ENCODE peak calls at places on chromosomes 3 and 15, in eight cellular contexts. One of them, this sample, is unnamed.

GRCh38 chr3:50015918-50016317 is 72.8 kb upstream of the RBM5 start:
- DNase-seq in right atrium auricular region: no peak
- DNase-seq in AG04449: no peak
- DNase-seq in fibroblast of lung: peak
- DNase-seq in prostate gland: no peak
- DNase-seq in left lung: no peak
- DNase-seq in lower lobe of right lung: no peak
- DNase-seq in fibroblast of mammary gland: no peak
- DNase-seq in this sample: no peak

GRCh38 chr15:82314769-82315518 is 34.3 kb downstream of the GOLGA6L10 start:
- DNase-seq in lower lobe of right lung: no peak
- DNase-seq in fibroblast of mammary gland: no peak
- DNase-seq in AG04449: no peak
- DNase-seq in right atrium auricular region: no peak
- DNase-seq in prostate gland: no peak
- DNase-seq in left lung: no peak
- DNase-seq in fibroblast of lung: no peak
- DNase-seq in this sample: no peak

GRCh38 chr3:158102219-158102612 is 4.0 kb downstream of the SHOX2 start:
- DNase-seq in prostate gland: no peak
- DNase-seq in AG04449: no peak
- DNase-seq in fibroblast of lung: no peak
- DNase-seq in left lung: no peak
- DNase-seq in fibroblast of mammary gland: no peak
- DNase-seq in lower lobe of right lung: no peak
- DNase-seq in right atrium auricular region: no peak
- DNase-seq in this sample: no peak

GRCh38 chr3:132288357-132288756 is 28.9 kb upstream of the ACP3 start:
- DNase-seq in lower lobe of right lung: no peak
- DNase-seq in left lung: no peak
- DNase-seq in prostate gland: no peak
- DNase-seq in fibroblast of mammary gland: peak
- DNase-seq in AG04449: no peak
- DNase-seq in fibroblast of lung: peak
- DNase-seq in right atrium auricular region: no peak
- DNase-seq in this sample: no peak

GRCh38 chr3:55362206-55362960 is 124.7 kb downstream of the WNT5A start:
- DNase-seq in AG04449: no peak
- DNase-seq in left lung: no peak
- DNase-seq in lower lobe of right lung: no peak
- DNase-seq in fibroblast of mammary gland: peak
- DNase-seq in fibroblast of lung: peak
- DNase-seq in prostate gland: no peak
- DNase-seq in right atrium auricular region: no peak
- DNase-seq in this sample: no peak

GRCh38 chr3:51270559-51270958 is 114.5 kb upstream of the MANF start:
- DNase-seq in right atrium auricular region: no peak
- DNase-seq in fibroblast of mammary gland: no peak
- DNase-seq in left lung: no peak
- DNase-seq in prostate gland: no peak
- DNase-seq in fibroblast of lung: no peak
- DNase-seq in AG04449: no peak
- DNase-seq in lower lobe of right lung: no peak
- DNase-seq in this sample: no peak

GRCh38 chr15:67185051-67185450 is 69.4 kb downstream of the AAGAB start:
- DNase-seq in left lung: no peak
- DNase-seq in lower lobe of right lung: no peak
- DNase-seq in prostate gland: no peak
- DNase-seq in fibroblast of lung: no peak
- DNase-seq in right atrium auricular region: peak
- DNase-seq in fibroblast of mammary gland: no peak
- DNase-seq in AG04449: no peak
- DNase-seq in this sample: no peak

GRCh38 chr3:34676431-34676830 is 878.0 kb downstream of the PDCD6IP start:
- DNase-seq in lower lobe of right lung: no peak
- DNase-seq in right atrium auricular region: no peak
- DNase-seq in AG04449: no peak
- DNase-seq in prostate gland: no peak
- DNase-seq in fibroblast of mammary gland: peak
- DNase-seq in fibroblast of lung: peak
- DNase-seq in left lung: no peak
- DNase-seq in this sample: no peak

GRCh38 chr3:62601238-62601856 is 228.0 kb upstream of the FEZF2 start:
- DNase-seq in fibroblast of lung: peak
- DNase-seq in lower lobe of right lung: no peak
- DNase-seq in fibroblast of mammary gland: peak
- DNase-seq in left lung: no peak
- DNase-seq in prostate gland: no peak
- DNase-seq in right atrium auricular region: no peak
- DNase-seq in AG04449: no peak
- DNase-seq in this sample: no peak

GRCh38 chr3:113035387-113035982 is 44.7 kb downstream of the GTPBP8 start:
- DNase-seq in right atrium auricular region: no peak
- DNase-seq in left lung: no peak
- DNase-seq in fibroblast of lung: peak
- DNase-seq in lower lobe of right lung: no peak
- DNase-seq in fibroblast of mammary gland: peak
- DNase-seq in prostate gland: peak
- DNase-seq in AG04449: no peak
- DNase-seq in this sample: no peak

GRCh38 chr3:65758871-65759598 is 279.7 kb downstream of the MAGI1 start:
- DNase-seq in fibroblast of lung: peak
- DNase-seq in left lung: no peak
- DNase-seq in fibroblast of mammary gland: no peak
- DNase-seq in AG04449: no peak
- DNase-seq in lower lobe of right lung: no peak
- DNase-seq in right atrium auricular region: no peak
- DNase-seq in prostate gland: no peak
- DNase-seq in this sample: no peak

GRCh38 chr15:75452968-75453702 is 1.6 kb upstream of the SIN3A start:
- DNase-seq in lower lobe of right lung: peak
- DNase-seq in prostate gland: peak
- DNase-seq in left lung: peak
- DNase-seq in fibroblast of lung: peak
- DNase-seq in AG04449: no peak
- DNase-seq in right atrium auricular region: peak
- DNase-seq in fibroblast of mammary gland: peak
- DNase-seq in this sample: no peak
- TF ChIP-seq CTCF in lower lobe of right lung: no peak
- TF ChIP-seq CTCF in prostate gland: no peak
- TF ChIP-seq CTCF in left lung: no peak
- TF ChIP-seq CTCF in fibroblast of lung: peak
- TF ChIP-seq CTCF in AG04449: peak
- TF ChIP-seq CTCF in right atrium auricular region: no peak
- TF ChIP-seq CTCF in fibroblast of mammary gland: peak
- TF ChIP-seq CTCF in this sample: peak

GRCh38 chr3:8635625-8636024 is 9.0 kb downstream of the SSUH2 start:
- DNase-seq in fibroblast of lung: no peak
- DNase-seq in right atrium auricular region: no peak
- DNase-seq in fibroblast of mammary gland: no peak
- DNase-seq in lower lobe of right lung: no peak
- DNase-seq in AG04449: no peak
- DNase-seq in left lung: no peak
- DNase-seq in prostate gland: no peak
- DNase-seq in this sample: no peak
- TF ChIP-seq CTCF in fibroblast of lung: no peak
- TF ChIP-seq CTCF in right atrium auricular region: no peak
- TF ChIP-seq CTCF in fibroblast of mammary gland: no peak
- TF ChIP-seq CTCF in lower lobe of right lung: no peak
- TF ChIP-seq CTCF in AG04449: no peak
- TF ChIP-seq CTCF in left lung: no peak
- TF ChIP-seq CTCF in prostate gland: no peak
- TF ChIP-seq CTCF in this sample: no peak

GRCh38 chr3:901953-902778 is 190.7 kb upstream of the CNTN6 start:
- DNase-seq in fibroblast of mammary gland: peak
- DNase-seq in left lung: no peak
- DNase-seq in lower lobe of right lung: no peak
- DNase-seq in fibroblast of lung: no peak
- DNase-seq in right atrium auricular region: no peak
- DNase-seq in AG04449: no peak
- DNase-seq in prostate gland: no peak
- DNase-seq in this sample: no peak
- TF ChIP-seq CTCF in fibroblast of mammary gland: peak
- TF ChIP-seq CTCF in left lung: peak
- TF ChIP-seq CTCF in lower lobe of right lung: peak
- TF ChIP-seq CTCF in fibroblast of lung: no peak
- TF ChIP-seq CTCF in right atrium auricular region: no peak
- TF ChIP-seq CTCF in AG04449: no peak
- TF ChIP-seq CTCF in prostate gland: no peak
- TF ChIP-seq CTCF in this sample: peak

GRCh38 chr15:63601026-63601726 is 4.0 kb downstream of the FBXL22 start:
- DNase-seq in left lung: peak
- DNase-seq in right atrium auricular region: no peak
- DNase-seq in fibroblast of lung: peak
- DNase-seq in lower lobe of right lung: peak
- DNase-seq in AG04449: no peak
- DNase-seq in fibroblast of mammary gland: no peak
- DNase-seq in prostate gland: no peak
- DNase-seq in this sample: no peak

GRCh38 chr15:63600001-63600645 is 2.9 kb downstream of the FBXL22 start:
- DNase-seq in lower lobe of right lung: no peak
- DNase-seq in left lung: no peak
- DNase-seq in right atrium auricular region: no peak
- DNase-seq in fibroblast of mammary gland: no peak
- DNase-seq in prostate gland: peak
- DNase-seq in AG04449: no peak
- DNase-seq in fibroblast of lung: no peak
- DNase-seq in this sample: no peak

GRCh38 chr15:63601727-63602185 is 4.6 kb downstream of the FBXL22 start:
- DNase-seq in fibroblast of lung: no peak
- DNase-seq in right atrium auricular region: no peak
- DNase-seq in prostate gland: no peak
- DNase-seq in lower lobe of right lung: no peak
- DNase-seq in fibroblast of mammary gland: no peak
- DNase-seq in AG04449: no peak
- DNase-seq in left lung: no peak
- DNase-seq in this sample: no peak

GRCh38 chr15:63599401-63600000 is 2.3 kb downstream of the FBXL22 start:
- DNase-seq in prostate gland: peak
- DNase-seq in AG04449: no peak
- DNase-seq in right atrium auricular region: no peak
- DNase-seq in left lung: peak
- DNase-seq in fibroblast of mammary gland: peak
- DNase-seq in lower lobe of right lung: peak
- DNase-seq in fibroblast of lung: peak
- DNase-seq in this sample: no peak

DNA sequence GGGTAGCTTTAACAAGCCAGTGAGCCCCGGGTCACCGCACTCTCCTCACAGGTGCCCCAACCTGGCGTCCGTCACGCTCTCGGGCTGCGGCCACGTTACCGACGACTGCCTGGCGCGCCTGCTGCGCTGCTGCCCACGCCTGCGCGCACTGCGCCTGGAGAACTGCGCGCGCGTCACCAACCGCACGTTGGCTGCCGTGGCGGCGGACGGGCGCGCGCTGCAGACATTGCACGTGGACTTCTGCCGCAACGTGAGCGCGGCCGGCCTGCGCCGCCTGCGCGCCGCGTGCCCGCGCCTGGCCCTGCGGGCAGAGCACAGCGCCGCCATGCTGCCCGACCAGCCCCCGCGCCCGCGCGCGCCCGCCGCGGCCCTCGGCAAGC is 3.4 kb downstream of the FBXL22 start:
- DNase-seq in fibroblast of mammary gland: peak
- DNase-seq in lower lobe of right lung: peak
- DNase-seq in left lung: peak
- DNase-seq in right atrium auricular region: peak
- DNase-seq in AG04449: peak
- DNase-seq in prostate gland: peak
- DNase-seq in fibroblast of lung: peak
- DNase-seq in this sample: peak
- TF ChIP-seq CTCF in fibroblast of mammary gland: no peak
- TF ChIP-seq CTCF in lower lobe of right lung: no peak
- TF ChIP-seq CTCF in left lung: no peak
- TF ChIP-seq CTCF in right atrium auricular region: no peak
- TF ChIP-seq CTCF in AG04449: no peak
- TF ChIP-seq CTCF in prostate gland: peak
- TF ChIP-seq CTCF in fibroblast of lung: no peak
- TF ChIP-seq CTCF in this sample: peak

GRCh38 chr3:98651766-98652077 is 58.3 kb upstream of the CPOX start:
- DNase-seq in AG04449: no peak
- DNase-seq in left lung: no peak
- DNase-seq in right atrium auricular region: no peak
- DNase-seq in prostate gland: no peak
- DNase-seq in fibroblast of mammary gland: no peak
- DNase-seq in fibroblast of lung: no peak
- DNase-seq in lower lobe of right lung: no peak
- DNase-seq in this sample: no peak
- TF ChIP-seq CTCF in AG04449: no peak
- TF ChIP-seq CTCF in left lung: no peak
- TF ChIP-seq CTCF in right atrium auricular region: no peak
- TF ChIP-seq CTCF in prostate gland: no peak
- TF ChIP-seq CTCF in fibroblast of mammary gland: no peak
- TF ChIP-seq CTCF in fibroblast of lung: no peak
- TF ChIP-seq CTCF in lower lobe of right lung: no peak
- TF ChIP-seq CTCF in this sample: no peak

GRCh38 chr3:23761440-23761896 is 44.3 kb upstream of the UBE2E1 start:
- DNase-seq in fibroblast of mammary gland: peak
- DNase-seq in right atrium auricular region: no peak
- DNase-seq in lower lobe of right lung: no peak
- DNase-seq in fibroblast of lung: peak
- DNase-seq in AG04449: no peak
- DNase-seq in left lung: no peak
- DNase-seq in prostate gland: no peak
- DNase-seq in this sample: no peak
- TF ChIP-seq CTCF in fibroblast of mammary gland: peak
- TF ChIP-seq CTCF in right atrium auricular region: no peak
- TF ChIP-seq CTCF in lower lobe of right lung: peak
- TF ChIP-seq CTCF in fibroblast of lung: peak
- TF ChIP-seq CTCF in AG04449: peak
- TF ChIP-seq CTCF in left lung: no peak
- TF ChIP-seq CTCF in prostate gland: no peak
- TF ChIP-seq CTCF in this sample: peak

DNA sequence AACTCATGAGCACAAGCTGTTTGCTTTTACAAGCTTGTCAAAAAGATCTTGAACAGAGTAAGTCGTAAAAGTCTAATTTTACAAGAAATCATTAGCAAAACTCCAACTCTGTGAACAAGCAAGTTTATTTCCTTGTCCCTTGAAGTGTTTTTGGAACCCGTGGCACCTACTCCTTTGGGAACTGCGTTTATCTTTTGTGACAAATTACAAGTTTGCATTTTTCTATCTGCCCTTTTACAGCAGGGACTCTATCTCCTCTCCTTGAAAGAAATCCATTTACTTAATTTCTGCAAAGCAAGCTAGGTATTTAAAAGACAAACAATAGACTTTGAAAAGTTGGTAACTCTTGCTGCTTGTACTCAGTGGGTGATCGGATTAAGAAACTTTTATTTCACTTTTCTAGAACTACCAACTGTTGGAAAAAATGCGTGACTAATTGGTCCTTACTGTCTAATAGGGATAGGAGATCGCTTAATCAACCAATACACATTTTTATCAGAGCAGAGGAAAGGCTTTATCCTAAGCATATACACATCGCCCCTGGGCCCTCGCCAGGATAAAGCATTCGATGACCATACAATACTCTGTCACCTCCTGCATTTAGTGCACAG is 1.9 kb downstream of the PRTG start:
- DNase-seq in fibroblast of lung: no peak
- DNase-seq in prostate gland: no peak
- DNase-seq in left lung: no peak
- DNase-seq in fibroblast of mammary gland: no peak
- DNase-seq in lower lobe of right lung: no peak
- DNase-seq in AG04449: no peak
- DNase-seq in right atrium auricular region: no peak
- DNase-seq in this sample: no peak
- TF ChIP-seq CTCF in fibroblast of lung: no peak
- TF ChIP-seq CTCF in prostate gland: no peak
- TF ChIP-seq CTCF in left lung: no peak
- TF ChIP-seq CTCF in fibroblast of mammary gland: no peak
- TF ChIP-seq CTCF in lower lobe of right lung: no peak
- TF ChIP-seq CTCF in AG04449: no peak
- TF ChIP-seq CTCF in right atrium auricular region: no peak
- TF ChIP-seq CTCF in this sample: no peak